ENCODE peak calls at places on chromosomes 11 and 22, in eight cellular contexts. S is esophagus squamous epithelium, L is heart right ventricle, X is IMR-90, P is neural progenitor cell, A is sigmoid colon, C is colonic mucosa, Y is left ventricle myocardium inferior. J is an unnamed sample.
A peak's percentile ranks its signal among the peaks of the same experiment; 100 is the strongest.

GRCh38 chr22:45422237-45422983 is 8.9 kb downstream of the RIBC2 start:
- DNase-seq in Y (no peak), X (no peak), C (no peak), S (no peak), A (no peak), L (no peak), P (no peak), J (no peak)

GRCh38 chr11:95794086-95794485 is 3.8 kb downstream of the CEP57 start:
- DNase-seq in Y (no peak), X (peak; percentile 26), L (no peak), A (no peak), C (no peak), S (no peak), P (no peak), J (no peak)

GRCh38 chr22:31143038-31143437 is 2.7 kb upstream of the PLA2G3 start:
- DNase-seq in X (no peak), L (no peak), S (no peak), C (no peak), Y (no peak), A (no peak), P (no peak), J (no peak)

GRCh38 chr11:82174610-82175009 is 559.1 kb downstream of the FAM181B start:
- DNase-seq in S (no peak), C (no peak), A (no peak), L (no peak), Y (no peak), X (no peak), P (peak; percentile 37), J (no peak)

GRCh38 chr22:41656515-41656914 is 32.2 kb downstream of the SNU13 start:
- DNase-seq in Y (no peak), P (no peak), S (no peak), L (no peak), C (no peak), A (no peak), X (peak; percentile 11), J (no peak)

GRCh38 chr11:2776351-2777061 is 76.7 kb upstream of the KCNQ1OT1 start:
- DNase-seq in Y (no peak), S (no peak), A (peak; percentile 53), L (no peak), P (no peak), C (peak; percentile 14), X (no peak), J (no peak)

GRCh38 chr22:36922097-36922608 is 8.7 kb downstream of the CSF2RB start:
- DNase-seq in Y (no peak), C (no peak), A (no peak), L (no peak), S (no peak), X (no peak), P (peak; percentile 50), J (no peak)

GRCh38 chr11:37500425-37500824 is 902.4 kb upstream of the RAG2 start:
- DNase-seq in L (no peak), P (peak; percentile 3), S (no peak), C (no peak), Y (no peak), X (peak; percentile 31), A (no peak), J (no peak)

GRCh38 chr11:29018631-29019030 is 910.4 kb downstream of the METTL15 start:
- DNase-seq in A (no peak), L (no peak), S (no peak), Y (no peak), C (no peak), X (peak; percentile 89), P (no peak), J (no peak)

GRCh38 chr11:120399312-120399711 is 63.1 kb downstream of the ARHGEF12 start:
- DNase-seq in C (no peak), Y (no peak), S (no peak), X (no peak), P (no peak), L (no peak), A (no peak), J (no peak)

GRCh38 chr11:69657911-69658605 is 17.1 kb downstream of the LTO1 start:
- DNase-seq in Y (no peak), A (no peak), X (peak; percentile 33), C (no peak), L (no peak), S (no peak), P (peak; percentile 97), J (no peak)

GRCh38 chr11:125842319-125842948 is 9.3 kb downstream of the PATE4 start:
- DNase-seq in L (no peak), X (no peak), P (no peak), C (no peak), A (no peak), S (no peak), Y (no peak), J (no peak)

GRCh38 chr22:41048791-41049717 is 43.3 kb upstream of the EP300 start:
- DNase-seq in L (peak; percentile 76), X (peak; percentile 80), S (no peak), P (peak; percentile 74), A (peak; percentile 89), Y (peak; percentile 77), C (peak; percentile 52), J (no peak)

GRCh38 chr11:67610302-67610868 is 3.6 kb downstream of the NDUFV1 start:
- DNase-seq in P (no peak), S (no peak), X (no peak), C (no peak), A (no peak), L (no peak), Y (no peak), J (no peak)

GRCh38 chr11:67611704-67612587 is 5.2 kb downstream of the NDUFV1 start:
- DNase-seq in Y (no peak), X (no peak), A (no peak), S (no peak), P (no peak), C (no peak), L (no peak), J (no peak)

GRCh38 chr11:67609316-67609715 is 2.6 kb downstream of the NDUFV1 start:
- DNase-seq in S (no peak), Y (no peak), A (no peak), X (no peak), P (no peak), L (no peak), C (no peak), J (no peak)

GRCh38 chr11:67612751-67613150 is 6.0 kb downstream of the NDUFV1 start:
- DNase-seq in S (no peak), X (no peak), C (no peak), Y (no peak), A (no peak), P (no peak), L (no peak), J (no peak)

GRCh38 chr11:67611165-67611564 is 4.4 kb downstream of the NDUFV1 start:
- DNase-seq in P (no peak), L (no peak), X (no peak), C (no peak), A (no peak), Y (no peak), S (no peak), J (no peak)
- H3K4me3 ChIP-seq in P (no peak overlapping the region), L (no peak overlapping the region), X (no peak overlapping the region), C (no peak overlapping the region), A (no peak overlapping the region), Y (no peak overlapping the region), S (no peak overlapping the region), J (no peak overlapping the region)

DNA sequence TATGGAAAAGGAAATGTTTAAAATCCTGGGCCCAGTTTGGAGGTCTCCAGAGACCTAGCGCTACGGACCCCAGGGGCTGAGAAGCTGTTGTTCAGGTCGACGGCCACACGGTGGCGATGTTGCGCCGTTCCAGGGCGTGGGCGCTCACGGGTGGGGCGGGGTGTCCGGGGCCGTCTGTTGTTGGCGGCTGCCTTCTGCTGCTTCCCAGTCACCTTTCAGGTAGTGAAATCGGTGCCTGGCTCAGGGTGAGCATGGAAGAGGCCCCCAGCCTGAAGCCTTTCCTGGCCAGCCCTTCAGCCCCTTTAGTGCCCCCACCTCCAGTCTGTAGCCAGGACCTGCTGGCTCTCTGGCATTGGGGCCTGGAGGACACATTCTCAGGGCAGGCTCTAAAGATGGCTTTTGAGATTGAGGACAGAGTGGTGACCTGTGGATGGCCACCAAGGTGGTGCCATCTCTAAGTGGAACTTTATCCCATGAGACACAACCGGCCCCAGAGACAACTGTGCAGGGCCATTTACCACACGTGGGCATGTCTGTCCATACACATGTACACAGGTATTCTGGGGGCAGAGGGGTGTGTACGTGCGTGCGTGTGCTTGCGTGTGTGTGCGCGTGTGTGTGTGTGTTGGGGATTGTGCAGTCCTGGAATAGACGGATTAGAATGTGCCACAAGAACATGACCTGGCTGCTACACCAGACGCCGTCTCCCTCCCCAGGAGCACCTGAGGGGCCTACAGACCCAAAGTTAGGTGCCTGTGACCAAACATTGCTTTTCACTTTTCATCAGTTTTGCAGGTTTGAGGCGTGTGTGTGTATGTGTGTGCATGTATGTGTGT is 53.8 kb downstream of the ST14 start:
- DNase-seq in S (no peak), C (peak; percentile 75), Y (peak; percentile 60), X (peak; percentile 6), A (peak; percentile 77), P (peak; percentile 74), L (peak; percentile 74), J (peak; percentile 64)
- TF ChIP-seq CTCF in S (peak; percentile 93), C (peak; percentile 96), Y (peak; percentile 97), X (peak; percentile 87), A (peak; percentile 95), P (peak; percentile 95), L (peak; percentile 98), J (peak; percentile 94)

GRCh38 chr22:27624042-27624441 is 177.5 kb downstream of the MN1 start:
- DNase-seq in S (no peak), A (no peak), L (no peak), Y (no peak), X (no peak), P (no peak), C (no peak), J (no peak)

GRCh38 chr22:27624705-27625104 is 176.9 kb downstream of the MN1 start:
- DNase-seq in S (no peak), P (no peak), L (no peak), Y (no peak), C (no peak), A (no peak), X (no peak), J (no peak)

GRCh38 chr22:27617214-27617881 is 184.2 kb downstream of the MN1 start:
- DNase-seq in A (no peak), C (no peak), P (no peak), Y (no peak), L (no peak), S (no peak), X (no peak), J (no peak)

GRCh38 chr22:27620367-27621154 is 181.0 kb downstream of the MN1 start:
- DNase-seq in P (no peak), A (no peak), C (no peak), S (no peak), L (no peak), Y (no peak), X (no peak), J (no peak)

GRCh38 chr22:27621671-27622070 is 179.9 kb downstream of the MN1 start:
- DNase-seq in X (no peak), C (no peak), L (no peak), P (no peak), S (no peak), A (no peak), Y (no peak), J (no peak)
- H3K27me3 ChIP-seq in X (peaks cover 19% of the 10 kb centered on the region), C (no peaks in the 10 kb centered on the region), L (no peaks in the 10 kb centered on the region), P (no peaks in the 10 kb centered on the region), S (no peaks in the 10 kb centered on the region), A (no peaks in the 10 kb centered on the region), Y (peaks cover 6% of the 10 kb centered on the region), J (no peaks in the 10 kb centered on the region)

DNA sequence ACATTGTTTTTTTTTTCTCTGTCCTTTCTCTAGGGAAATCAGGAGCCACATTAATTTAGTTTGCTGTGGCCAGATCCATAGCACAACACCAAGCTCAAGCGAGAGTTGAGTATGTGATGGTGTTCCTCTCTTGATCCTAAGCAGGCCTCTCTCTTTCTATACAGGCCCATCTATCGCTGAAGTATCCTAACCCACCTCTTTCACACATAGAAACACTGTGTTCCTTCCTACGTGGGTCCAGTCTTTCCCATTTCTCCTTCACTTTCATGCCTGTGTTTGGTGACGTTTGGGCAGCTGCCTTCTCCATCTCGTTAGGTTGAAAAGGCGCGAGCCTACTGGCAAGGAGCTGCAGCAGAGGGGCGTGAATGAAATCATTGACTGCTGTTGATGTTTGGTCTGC is 2.4 kb downstream of the PACS1 start:
- DNase-seq in X (no peak), C (peak; percentile 9), Y (no peak), L (no peak), P (no peak), S (no peak), A (no peak), J (no peak)
- H3K4me3 ChIP-seq in X (no peak overlapping the region), C (no peak overlapping the region), Y (no peak overlapping the region), L (no peak overlapping the region), P (no peak overlapping the region), S (no peak overlapping the region), A (no peak overlapping the region), J (peak overlapping the region; percentile 86)